ENCODE peak calls at places on chromosomes 2 and 18, in nine cellular contexts. M, B, V, N, W, Y, Q, D and H are unnamed samples.

GRCh38 chr18:46250084-46250811 is 146.1 kb downstream of the HAUS1 start:
- DNase-seq in M (peak; percentile 92), B (peak; percentile 53), V (no peak), N (peak; percentile 67), W (peak; percentile 96), Y (no peak), Q (peak; percentile 76), D (no peak), H (no peak)

GRCh38 chr2:233346930-233347329 is 7.4 kb upstream of the DGKD start:
- DNase-seq in M (no peak), B (no peak), V (no peak), N (no peak), W (no peak), Y (peak; percentile 49), Q (no peak), D (no peak), H (no peak)

GRCh38 chr18:21057112-21057511 is 54.5 kb downstream of the ROCK1 start:
- DNase-seq in M (no peak), B (no peak), V (no peak), N (no peak), W (no peak), Y (no peak), Q (no peak), D (no peak), H (no peak)

GRCh38 chr2:111883661-111884591 is at the start of gene ANAPC1:
- DNase-seq in M (peak; percentile 83), B (peak; percentile 88), V (no peak), N (peak; percentile 69), W (peak; percentile 93), Y (peak; percentile 73), Q (peak; percentile 79), D (peak; percentile 28), H (peak; percentile 43)

GRCh38 chr18:59837586-59837985 is 62.2 kb upstream of the PMAIP1 start:
- DNase-seq in M (peak; percentile 78), B (peak; percentile 58), V (no peak), N (peak; percentile 56), W (peak; percentile 93), Y (no peak), Q (peak; percentile 21), D (no peak), H (peak; percentile 15)

GRCh38 chr2:85390941-85391669 is 19.1 kb downstream of the CAPG start:
- DNase-seq in M (peak; percentile 54), B (peak; percentile 32), V (no peak), N (no peak), W (peak; percentile 76), Y (peak; percentile 34), Q (peak; percentile 50), D (no peak), H (peak; percentile 62)

GRCh38 chr18:12726774-12727550 is 24.1 kb downstream of the PSMG2 start:
- DNase-seq in M (peak; percentile 82), B (peak; percentile 26), V (no peak), N (peak; percentile 58), W (peak; percentile 77), Y (peak; percentile 33), Q (peak; percentile 54), D (peak; percentile 10), H (peak; percentile 75)

GRCh38 chr2:165901595-165901994 is 52.0 kb downstream of the TTC21B start:
- DNase-seq in M (no peak), B (no peak), V (no peak), N (no peak), W (no peak), Y (no peak), Q (no peak), D (no peak), H (no peak)

GRCh38 chr2:8534729-8535397 is 147.0 kb upstream of the ID2 start:
- DNase-seq in M (peak; percentile 87), B (peak; percentile 39), V (no peak), N (peak; percentile 18), W (peak; percentile 36), Y (peak; percentile 56), Q (no peak), D (no peak), H (peak; percentile 90)

GRCh38 chr2:239540174-239540573 is 139.4 kb upstream of the HDAC4 start:
- DNase-seq in M (no peak), B (no peak), V (no peak), N (no peak), W (no peak), Y (no peak), Q (no peak), D (no peak), H (no peak)

GRCh38 chr18:27378396-27379094 is 193.4 kb upstream of the CHST9 start:
- DNase-seq in M (peak; percentile 7), B (no peak), V (no peak), N (no peak), W (no peak), Y (no peak), Q (no peak), D (no peak), H (no peak)

GRCh38 chr2:218149865-218150264 is 16.9 kb downstream of the CXCR1 start:
- DNase-seq in M (no peak), B (no peak), V (no peak), N (no peak), W (no peak), Y (no peak), Q (no peak), D (no peak), H (no peak)

GRCh38 chr2:221104391-221104811 is 467.7 kb downstream of the EPHA4 start:
- DNase-seq in M (peak; percentile 44), B (no peak), V (no peak), N (peak; percentile 27), W (no peak), Y (peak; percentile 51), Q (no peak), D (no peak), H (no peak)

GRCh38 chr18:14189858-14190257 is 57.6 kb upstream of the ZNF519 start:
- DNase-seq in M (peak; percentile 9), B (no peak), V (no peak), N (peak; percentile 91), W (no peak), Y (no peak), Q (no peak), D (no peak), H (no peak)

GRCh38 chr2:59458862-59459261 is 1094.6 kb downstream of the BCL11A start:
- DNase-seq in M (no peak), B (no peak), V (no peak), N (no peak), W (peak; percentile 4), Y (no peak), Q (no peak), D (no peak), H (no peak)

GRCh38 chr2:226048625-226049024 is 649.1 kb downstream of the NYAP2 start:
- DNase-seq in M (peak; percentile 83), B (no peak), V (no peak), N (peak; percentile 82), W (no peak), Y (no peak), Q (no peak), D (no peak), H (no peak)